ENCODE peak calls at places on chromosomes 16 and 17, in nine cellular contexts. H is spleen, L is sigmoid colon, F is HepG2, B is breast epithelium, A is prostate gland, P is GM23338, V is HCT116, R is stomach. Q is an unnamed sample.

GRCh38 chr17:7393613-7394451 is 493 bp downstream of the PLSCR3 start:
- DNase-seq in L (peak), R (peak), F (no peak), V (no peak), H (peak), A (no peak), B (no peak), P (peak), Q (peak)

GRCh38 chr17:49018673-49019215 is 21.6 kb downstream of the IGF2BP1 start:
- DNase-seq in H (no peak), V (no peak), F (no peak), B (no peak), R (no peak), A (no peak), P (no peak), L (no peak), Q (no peak)

GRCh38 chr17:75684924-75685323 is 17.8 kb downstream of the SAP30BP start:
- DNase-seq in P (no peak), R (peak), H (peak), F (no peak), V (no peak), B (peak), L (peak), A (peak), Q (no peak)

GRCh38 chr16:66256919-66257318 is 109.6 kb upstream of the CDH5 start:
- DNase-seq in A (no peak), V (no peak), B (no peak), H (no peak), P (no peak), L (peak), R (no peak), F (no peak), Q (no peak)

GRCh38 chr16:10180771-10181163 is 1.5 kb downstream of the GRIN2A start:
- DNase-seq in P (peak), L (no peak), R (no peak), A (no peak), V (no peak), H (peak), F (peak), B (no peak), Q (peak)

GRCh38 chr16:11121083-11121482 is 134.9 kb downstream of the SOCS1 start:
- DNase-seq in B (no peak), R (no peak), F (no peak), H (no peak), L (no peak), A (no peak), P (no peak), V (no peak), Q (no peak)

GRCh38 chr16:85480727-85481101 is 132.4 kb upstream of the GSE1 start:
- DNase-seq in R (no peak), L (no peak), V (no peak), B (no peak), H (no peak), A (no peak), P (no peak), F (no peak), Q (peak)

GRCh38 chr16:28491080-28491969 is 549 bp downstream of the CLN3 start:
- DNase-seq in L (peak), H (peak), A (peak), F (peak), B (peak), P (peak), R (no peak), V (no peak), Q (peak)

GRCh38 chr17:1961187-1961586 is 63.9 kb downstream of the RTN4RL1 start:
- DNase-seq in B (no peak), V (no peak), L (no peak), P (peak), R (no peak), A (no peak), F (no peak), H (no peak), Q (no peak)

GRCh38 chr16:72501739-72502653 is 330.0 kb upstream of the PMFBP1 start:
- DNase-seq in A (peak), R (peak), H (no peak), L (no peak), V (peak), F (peak), P (peak), B (no peak), Q (no peak)

GRCh38 chr16:78122774-78123315 is 23.4 kb downstream of the WWOX start:
- DNase-seq in P (peak), H (no peak), L (no peak), A (peak), V (peak), B (peak), F (peak), R (no peak), Q (no peak)

GRCh38 chr17:66541461-66542182 is 239.2 kb downstream of the PRKCA start:
- DNase-seq in H (no peak), V (no peak), F (no peak), P (no peak), L (no peak), A (no peak), R (no peak), B (no peak), Q (no peak)

GRCh38 chr17:53628011-53628410 is 194.7 kb upstream of the KIF2B start:
- DNase-seq in A (no peak), B (no peak), L (no peak), P (no peak), V (no peak), F (no peak), H (no peak), R (no peak), Q (no peak)

GRCh38 chr16:12896562-12896961 is 4.8 kb upstream of the SHISA9 start:
- DNase-seq in R (no peak), P (peak), B (no peak), H (no peak), F (peak), A (no peak), L (no peak), V (peak), Q (no peak)

GRCh38 chr17:82031303-82031884 is at the start of gene RAC3:
- DNase-seq in P (peak), B (no peak), H (no peak), V (no peak), F (no peak), L (no peak), R (no peak), A (no peak), Q (peak)

GRCh38 chr16:9139965-9140364 is 48.5 kb downstream of the HAPSTR1 start:
- DNase-seq in V (peak), B (no peak), R (no peak), A (no peak), P (peak), L (no peak), F (peak), H (peak), Q (peak)

GRCh38 chr17:65228734-65229390 is 91.7 kb downstream of the RGS9 start:
- DNase-seq in B (no peak), H (no peak), R (no peak), F (no peak), P (no peak), V (peak), A (no peak), L (no peak), Q (no peak)

GRCh38 chr17:50148226-50149098 is 2.0 kb downstream of the PPP1R9B start:
- DNase-seq in V (no peak), L (no peak), F (peak), B (peak), H (peak), A (peak), R (peak), P (peak), Q (peak)

GRCh38 chr16:14338969-14339368 is 267.9 kb downstream of the MRTFB start:
- DNase-seq in V (no peak), B (no peak), R (no peak), A (no peak), P (no peak), L (no peak), H (no peak), F (no peak), Q (no peak)

GRCh38 chr17:81733507-81734404 is 21.7 kb downstream of the SLC25A10 start:
- DNase-seq in L (peak), V (peak), A (peak), F (peak), B (peak), H (peak), P (peak), R (peak), Q (peak)

GRCh38 chr17:13594762-13595697 is 6.7 kb downstream of the HS3ST3A1 start:
- DNase-seq in H (no peak), V (peak), R (peak), L (peak), B (peak), P (peak), F (peak), A (peak), Q (peak)

GRCh38 chr16:49467540-49468372 is 94.2 kb downstream of the C16orf78 start:
- DNase-seq in F (no peak), H (peak), V (no peak), L (peak), P (no peak), B (peak), R (peak), A (no peak), Q (peak)

GRCh38 chr16:50599494-50599893 is 51.3 kb downstream of the NKD1 start:
- DNase-seq in P (no peak), H (no peak), R (no peak), A (no peak), F (no peak), B (no peak), L (no peak), V (no peak), Q (no peak)

GRCh38 chr17:58329035-58329807 is 626 bp upstream of the TSPOAP1 start:
- DNase-seq in F (peak), V (no peak), R (peak), P (peak), L (no peak), B (no peak), A (no peak), H (peak), Q (no peak)

GRCh38 chr17:34671191-34671590 is 91.8 kb downstream of the TMEM132E start:
- DNase-seq in P (no peak), A (no peak), H (no peak), L (no peak), B (no peak), V (no peak), F (no peak), R (no peak), Q (no peak)

GRCh38 chr16:1026057-1026783 is 44.6 kb downstream of the SOX8 start:
- DNase-seq in F (no peak), H (no peak), A (no peak), R (no peak), B (no peak), V (no peak), L (no peak), P (no peak), Q (peak)

GRCh38 chr17:77235370-77236080 is 94.8 kb downstream of the SEC14L1 start:
- DNase-seq in V (no peak), P (no peak), F (no peak), R (no peak), B (no peak), H (no peak), L (no peak), A (no peak), Q (no peak)

GRCh38 chr17:52030096-52030495 is 128.4 kb downstream of the CA10 start:
- DNase-seq in B (no peak), R (no peak), A (no peak), P (no peak), V (no peak), F (no peak), L (no peak), H (no peak), Q (no peak)

GRCh38 chr17:57678393-57678792 is 66.7 kb downstream of the CCDC182 start:
- DNase-seq in A (no peak), P (no peak), F (no peak), B (peak), H (peak), L (no peak), R (no peak), V (no peak), Q (no peak)

GRCh38 chr16:61823326-61823725 is 212.9 kb downstream of the CDH8 start:
- DNase-seq in L (no peak), A (no peak), V (no peak), P (no peak), R (no peak), H (no peak), B (no peak), F (no peak), Q (no peak)

GRCh38 chr17:50931003-50931878 is 65.1 kb upstream of the TOB1 start:
- DNase-seq in R (peak), L (peak), A (peak), B (no peak), H (peak), V (no peak), F (peak), P (peak), Q (peak)

GRCh38 chr16:81040837-81041236 is 5.2 kb downstream of the ATMIN start:
- DNase-seq in H (no peak), F (no peak), V (no peak), L (no peak), P (no peak), R (no peak), B (no peak), A (no peak), Q (no peak)

GRCh38 chr16:11609474-11610120 is 22.9 kb upstream of the LITAF start:
- DNase-seq in A (no peak), P (no peak), F (no peak), R (no peak), V (no peak), L (no peak), H (peak), B (no peak), Q (no peak)

GRCh38 chr17:46943511-46944393 is 20.8 kb downstream of the GOSR2 start:
- DNase-seq in V (no peak), R (no peak), F (peak), B (no peak), A (no peak), L (peak), H (no peak), P (peak), Q (peak)
- TF ChIP-seq POLR2AphosphoS5 in V (peak), R (peak), F (peak), B (no peak), A (no peak), L (peak), H (peak), P (peak), Q (no peak)

GRCh38 chr16:64687089-64687488 is 434.8 kb downstream of the CDH11 start:
- DNase-seq in V (no peak), F (no peak), L (no peak), P (no peak), H (no peak), B (no peak), A (no peak), R (no peak), Q (no peak)
- TF ChIP-seq POLR2AphosphoS5 in V (no peak), F (no peak), L (no peak), P (no peak), H (no peak), B (no peak), A (no peak), R (no peak), Q (no peak)

DNA sequence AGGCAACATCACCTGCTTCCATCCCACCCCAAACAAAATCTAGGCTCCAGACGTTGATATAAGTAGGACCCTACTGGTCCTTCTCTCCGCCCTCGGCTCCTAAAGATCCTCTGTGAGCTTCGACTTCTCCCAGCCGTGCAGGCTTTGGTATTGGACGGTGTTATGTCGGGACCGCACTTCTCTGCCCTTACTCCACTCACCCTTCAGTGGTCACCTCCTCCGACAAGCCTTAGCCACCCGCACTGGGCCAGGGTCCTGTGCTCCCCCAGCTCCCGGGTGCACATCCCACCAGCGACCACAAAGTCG is 1.6 kb downstream of the PSMB10 start:
- DNase-seq in P (peak), V (no peak), R (no peak), A (no peak), L (no peak), F (no peak), B (no peak), H (no peak), Q (no peak)
- TF ChIP-seq POLR2AphosphoS5 in P (no peak), V (no peak), R (no peak), A (no peak), L (no peak), F (no peak), B (no peak), H (no peak), Q (no peak)

DNA sequence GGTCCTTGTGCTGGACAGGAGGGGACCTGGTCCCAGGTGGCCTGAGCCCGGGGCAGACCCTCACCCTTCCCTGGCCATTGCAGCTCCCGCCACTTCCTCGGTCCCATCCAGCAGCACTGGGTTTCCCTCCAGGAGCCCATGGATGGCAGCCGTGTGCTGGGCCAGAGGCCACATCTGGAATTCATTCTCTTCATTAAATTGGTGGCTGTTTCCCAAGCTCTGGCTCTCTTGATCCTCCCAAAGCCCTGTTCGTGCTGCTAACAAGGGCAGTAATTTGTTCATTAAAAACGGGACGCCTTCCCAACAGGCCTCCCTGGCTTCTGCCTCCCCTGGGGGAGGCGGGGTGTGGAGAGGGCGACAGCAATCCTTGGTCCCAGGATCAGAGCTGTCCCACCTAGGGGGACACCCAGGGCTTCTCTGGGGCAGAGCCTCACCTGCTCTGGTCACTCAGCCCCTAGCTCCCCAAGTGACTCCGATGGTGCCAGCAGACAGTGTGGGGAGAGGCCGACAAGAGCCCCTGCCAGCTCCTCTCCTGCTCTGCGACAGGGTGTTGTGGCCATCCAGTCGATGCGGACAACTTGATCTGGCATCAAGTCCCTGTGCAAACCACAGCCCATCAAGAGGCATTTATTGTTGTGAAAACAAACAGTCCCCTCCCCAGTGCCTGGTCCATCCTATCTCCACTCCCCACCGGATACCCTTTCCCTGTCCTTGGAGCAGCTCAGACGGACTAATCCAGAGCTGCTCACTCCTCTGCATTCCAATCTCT is 44.0 kb downstream of the SDK2 start:
- DNase-seq in F (no peak), R (no peak), B (no peak), V (no peak), A (no peak), L (no peak), H (no peak), P (no peak), Q (no peak)
- TF ChIP-seq POLR2AphosphoS5 in F (no peak), R (no peak), B (no peak), V (no peak), A (no peak), L (no peak), H (no peak), P (no peak), Q (no peak)